ENCODE peak calls at places on chromosome 20, in ten cellular contexts. One of them, this sample, is unnamed.

GRCh38 chr20:20321917-20322316 is 46.0 kb upstream of the INSM1 start:
- DNase-seq in CD8-positive, alpha-beta T cell: no peak
- DNase-seq in IMR-90: no peak
- DNase-seq in fibroblast of lung: no peak
- DNase-seq in right lobe of liver: no peak
- DNase-seq in heart right ventricle: no peak
- DNase-seq in tibial artery: no peak
- DNase-seq in aorta: no peak
- DNase-seq in A673: no peak
- DNase-seq in heart left ventricle: no peak
- DNase-seq in this sample: no peak

GRCh38 chr20:18388860-18389259 is 78.0 kb downstream of the DZANK1 start:
- DNase-seq in right lobe of liver: no peak
- DNase-seq in tibial artery: no peak
- DNase-seq in IMR-90: peak
- DNase-seq in heart right ventricle: no peak
- DNase-seq in CD8-positive, alpha-beta T cell: no peak
- DNase-seq in fibroblast of lung: peak
- DNase-seq in A673: no peak
- DNase-seq in heart left ventricle: no peak
- DNase-seq in aorta: no peak
- DNase-seq in this sample: no peak

GRCh38 chr20:62795023-62795761 is 1.1 kb upstream of the MRGBP start:
- DNase-seq in fibroblast of lung: peak
- DNase-seq in heart left ventricle: peak
- DNase-seq in A673: peak
- DNase-seq in tibial artery: peak
- DNase-seq in heart right ventricle: no peak
- DNase-seq in aorta: peak
- DNase-seq in right lobe of liver: no peak
- DNase-seq in IMR-90: peak
- DNase-seq in CD8-positive, alpha-beta T cell: peak
- DNase-seq in this sample: no peak

GRCh38 chr20:45104786-45105185 is 3.9 kb upstream of the KCNS1 start:
- DNase-seq in A673: peak
- DNase-seq in right lobe of liver: no peak
- DNase-seq in aorta: no peak
- DNase-seq in fibroblast of lung: peak
- DNase-seq in CD8-positive, alpha-beta T cell: no peak
- DNase-seq in IMR-90: peak
- DNase-seq in heart right ventricle: no peak
- DNase-seq in heart left ventricle: no peak
- DNase-seq in tibial artery: no peak
- DNase-seq in this sample: no peak

GRCh38 chr20:39547546-39548410 is 585.6 kb downstream of the DHX35 start:
- DNase-seq in heart right ventricle: no peak
- DNase-seq in IMR-90: no peak
- DNase-seq in CD8-positive, alpha-beta T cell: no peak
- DNase-seq in fibroblast of lung: no peak
- DNase-seq in aorta: no peak
- DNase-seq in right lobe of liver: no peak
- DNase-seq in heart left ventricle: no peak
- DNase-seq in tibial artery: no peak
- DNase-seq in A673: no peak
- DNase-seq in this sample: no peak

GRCh38 chr20:48295445-48295903 is 510.2 kb upstream of the SULF2 start:
- DNase-seq in A673: peak
- DNase-seq in IMR-90: peak
- DNase-seq in tibial artery: no peak
- DNase-seq in heart left ventricle: peak
- DNase-seq in right lobe of liver: no peak
- DNase-seq in aorta: no peak
- DNase-seq in fibroblast of lung: peak
- DNase-seq in heart right ventricle: peak
- DNase-seq in CD8-positive, alpha-beta T cell: no peak
- DNase-seq in this sample: peak

GRCh38 chr20:46683939-46684750 is 5.1 kb downstream of the TP53RK start:
- DNase-seq in A673: peak
- DNase-seq in IMR-90: peak
- DNase-seq in aorta: peak
- DNase-seq in heart left ventricle: peak
- DNase-seq in right lobe of liver: no peak
- DNase-seq in CD8-positive, alpha-beta T cell: no peak
- DNase-seq in fibroblast of lung: peak
- DNase-seq in tibial artery: peak
- DNase-seq in heart right ventricle: peak
- DNase-seq in this sample: no peak

GRCh38 chr20:36585410-36586125 is 12.2 kb downstream of the TGIF2 start:
- DNase-seq in heart left ventricle: no peak
- DNase-seq in CD8-positive, alpha-beta T cell: no peak
- DNase-seq in aorta: no peak
- DNase-seq in fibroblast of lung: peak
- DNase-seq in A673: peak
- DNase-seq in right lobe of liver: no peak
- DNase-seq in heart right ventricle: no peak
- DNase-seq in tibial artery: no peak
- DNase-seq in IMR-90: peak
- DNase-seq in this sample: no peak

GRCh38 chr20:17818187-17818586 is 118.4 kb downstream of the BANF2 start:
- DNase-seq in heart right ventricle: no peak
- DNase-seq in right lobe of liver: no peak
- DNase-seq in IMR-90: no peak
- DNase-seq in A673: no peak
- DNase-seq in tibial artery: no peak
- DNase-seq in heart left ventricle: no peak
- DNase-seq in fibroblast of lung: no peak
- DNase-seq in CD8-positive, alpha-beta T cell: no peak
- DNase-seq in aorta: no peak
- DNase-seq in this sample: no peak

GRCh38 chr20:47347661-47348462 is 8.6 kb downstream of the ZMYND8 start:
- DNase-seq in IMR-90: no peak
- DNase-seq in A673: no peak
- DNase-seq in CD8-positive, alpha-beta T cell: no peak
- DNase-seq in right lobe of liver: no peak
- DNase-seq in fibroblast of lung: no peak
- DNase-seq in aorta: no peak
- DNase-seq in heart left ventricle: no peak
- DNase-seq in tibial artery: no peak
- DNase-seq in heart right ventricle: no peak
- DNase-seq in this sample: no peak

GRCh38 chr20:64077876-64078551 is 1.3 kb downstream of the RGS19 start:
- DNase-seq in aorta: no peak
- DNase-seq in heart left ventricle: no peak
- DNase-seq in CD8-positive, alpha-beta T cell: peak
- DNase-seq in heart right ventricle: no peak
- DNase-seq in A673: no peak
- DNase-seq in IMR-90: no peak
- DNase-seq in right lobe of liver: no peak
- DNase-seq in tibial artery: no peak
- DNase-seq in fibroblast of lung: no peak
- DNase-seq in this sample: no peak

GRCh38 chr20:17369506-17369905 is 142.7 kb downstream of the PCSK2 start:
- DNase-seq in A673: no peak
- DNase-seq in aorta: no peak
- DNase-seq in heart right ventricle: no peak
- DNase-seq in tibial artery: no peak
- DNase-seq in IMR-90: no peak
- DNase-seq in fibroblast of lung: no peak
- DNase-seq in CD8-positive, alpha-beta T cell: no peak
- DNase-seq in heart left ventricle: no peak
- DNase-seq in right lobe of liver: no peak
- DNase-seq in this sample: no peak

GRCh38 chr20:15702161-15702560 is 871.1 kb downstream of the KIF16B start:
- DNase-seq in aorta: no peak
- DNase-seq in IMR-90: peak
- DNase-seq in heart right ventricle: no peak
- DNase-seq in heart left ventricle: no peak
- DNase-seq in A673: no peak
- DNase-seq in CD8-positive, alpha-beta T cell: no peak
- DNase-seq in right lobe of liver: no peak
- DNase-seq in fibroblast of lung: peak
- DNase-seq in tibial artery: no peak
- DNase-seq in this sample: no peak

GRCh38 chr20:63830821-63831593 is at the start of gene ZBTB46:
- DNase-seq in fibroblast of lung: peak
- DNase-seq in heart right ventricle: peak
- DNase-seq in heart left ventricle: peak
- DNase-seq in aorta: no peak
- DNase-seq in IMR-90: peak
- DNase-seq in CD8-positive, alpha-beta T cell: no peak
- DNase-seq in right lobe of liver: peak
- DNase-seq in A673: peak
- DNase-seq in tibial artery: no peak
- DNase-seq in this sample: no peak

GRCh38 chr20:62025832-62026563 is 39.7 kb downstream of the TAF4 start:
- DNase-seq in CD8-positive, alpha-beta T cell: peak
- DNase-seq in aorta: no peak
- DNase-seq in tibial artery: no peak
- DNase-seq in A673: peak
- DNase-seq in heart right ventricle: peak
- DNase-seq in fibroblast of lung: peak
- DNase-seq in right lobe of liver: no peak
- DNase-seq in IMR-90: peak
- DNase-seq in heart left ventricle: peak
- DNase-seq in this sample: no peak

GRCh38 chr20:17995967-17996819 is 27.4 kb downstream of the MGME1 start:
- DNase-seq in IMR-90: peak
- DNase-seq in fibroblast of lung: peak
- DNase-seq in tibial artery: no peak
- DNase-seq in right lobe of liver: no peak
- DNase-seq in CD8-positive, alpha-beta T cell: peak
- DNase-seq in aorta: no peak
- DNase-seq in A673: peak
- DNase-seq in heart right ventricle: peak
- DNase-seq in heart left ventricle: peak
- DNase-seq in this sample: no peak

DNA sequence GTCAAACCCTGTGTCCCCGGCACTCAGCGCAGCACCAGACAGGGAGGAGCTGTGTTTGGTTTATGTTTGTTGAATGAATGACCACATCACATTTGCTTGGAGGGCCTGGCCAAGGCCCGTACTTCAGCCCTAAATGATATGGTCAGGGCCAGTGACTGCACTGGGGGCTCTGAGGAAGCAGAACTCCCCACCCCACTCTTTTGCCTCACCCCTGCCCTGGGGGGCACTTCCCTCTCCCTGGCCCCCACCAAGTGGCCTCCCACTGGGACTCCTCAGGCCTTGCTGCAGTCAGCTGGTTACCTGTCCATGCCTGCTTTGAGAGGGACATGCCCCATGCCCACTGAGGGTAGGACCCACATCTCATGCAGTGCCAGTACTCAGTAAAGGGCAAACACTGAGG is 2.9 kb downstream of the ADISSP start:
- DNase-seq in IMR-90: no peak
- DNase-seq in tibial artery: no peak
- DNase-seq in CD8-positive, alpha-beta T cell: no peak
- DNase-seq in A673: no peak
- DNase-seq in fibroblast of lung: no peak
- DNase-seq in heart right ventricle: no peak
- DNase-seq in aorta: no peak
- DNase-seq in heart left ventricle: no peak
- DNase-seq in right lobe of liver: peak
- DNase-seq in this sample: no peak
- H3K4me3 ChIP-seq in IMR-90: no peak
- H3K4me3 ChIP-seq in tibial artery: no peak
- H3K4me3 ChIP-seq in CD8-positive, alpha-beta T cell: no peak
- H3K4me3 ChIP-seq in A673: no peak
- H3K4me3 ChIP-seq in fibroblast of lung: no peak
- H3K4me3 ChIP-seq in heart right ventricle: no peak
- H3K4me3 ChIP-seq in aorta: no peak
- H3K4me3 ChIP-seq in heart left ventricle: no peak
- H3K4me3 ChIP-seq in right lobe of liver: no peak
- H3K4me3 ChIP-seq in this sample: no peak

GRCh38 chr20:34578040-34578439 is 19.5 kb downstream of the MAP1LC3A start:
- DNase-seq in aorta: no peak
- DNase-seq in tibial artery: no peak
- DNase-seq in heart left ventricle: no peak
- DNase-seq in fibroblast of lung: no peak
- DNase-seq in heart right ventricle: no peak
- DNase-seq in IMR-90: peak
- DNase-seq in CD8-positive, alpha-beta T cell: no peak
- DNase-seq in A673: no peak
- DNase-seq in right lobe of liver: no peak
- DNase-seq in this sample: no peak
- H3K27ac ChIP-seq in aorta: no peak
- H3K27ac ChIP-seq in tibial artery: no peak
- H3K27ac ChIP-seq in heart left ventricle: peak
- H3K27ac ChIP-seq in fibroblast of lung: no peak
- H3K27ac ChIP-seq in heart right ventricle: peak
- H3K27ac ChIP-seq in IMR-90: no peak
- H3K27ac ChIP-seq in CD8-positive, alpha-beta T cell: no peak
- H3K27ac ChIP-seq in A673: no peak
- H3K27ac ChIP-seq in right lobe of liver: no peak
- H3K27ac ChIP-seq in this sample: no peak

GRCh38 chr20:32188376-32189122 is 19.0 kb downstream of the PLAGL2 start:
- DNase-seq in heart left ventricle: no peak
- DNase-seq in aorta: no peak
- DNase-seq in IMR-90: no peak
- DNase-seq in tibial artery: no peak
- DNase-seq in right lobe of liver: peak
- DNase-seq in heart right ventricle: no peak
- DNase-seq in CD8-positive, alpha-beta T cell: no peak
- DNase-seq in fibroblast of lung: no peak
- DNase-seq in A673: no peak
- DNase-seq in this sample: no peak
- H3K4me3 ChIP-seq in heart left ventricle: peak
- H3K4me3 ChIP-seq in aorta: no peak
- H3K4me3 ChIP-seq in IMR-90: no peak
- H3K4me3 ChIP-seq in tibial artery: no peak
- H3K4me3 ChIP-seq in right lobe of liver: no peak
- H3K4me3 ChIP-seq in heart right ventricle: peak
- H3K4me3 ChIP-seq in CD8-positive, alpha-beta T cell: peak
- H3K4me3 ChIP-seq in fibroblast of lung: no peak
- H3K4me3 ChIP-seq in A673: peak
- H3K4me3 ChIP-seq in this sample: no peak

DNA sequence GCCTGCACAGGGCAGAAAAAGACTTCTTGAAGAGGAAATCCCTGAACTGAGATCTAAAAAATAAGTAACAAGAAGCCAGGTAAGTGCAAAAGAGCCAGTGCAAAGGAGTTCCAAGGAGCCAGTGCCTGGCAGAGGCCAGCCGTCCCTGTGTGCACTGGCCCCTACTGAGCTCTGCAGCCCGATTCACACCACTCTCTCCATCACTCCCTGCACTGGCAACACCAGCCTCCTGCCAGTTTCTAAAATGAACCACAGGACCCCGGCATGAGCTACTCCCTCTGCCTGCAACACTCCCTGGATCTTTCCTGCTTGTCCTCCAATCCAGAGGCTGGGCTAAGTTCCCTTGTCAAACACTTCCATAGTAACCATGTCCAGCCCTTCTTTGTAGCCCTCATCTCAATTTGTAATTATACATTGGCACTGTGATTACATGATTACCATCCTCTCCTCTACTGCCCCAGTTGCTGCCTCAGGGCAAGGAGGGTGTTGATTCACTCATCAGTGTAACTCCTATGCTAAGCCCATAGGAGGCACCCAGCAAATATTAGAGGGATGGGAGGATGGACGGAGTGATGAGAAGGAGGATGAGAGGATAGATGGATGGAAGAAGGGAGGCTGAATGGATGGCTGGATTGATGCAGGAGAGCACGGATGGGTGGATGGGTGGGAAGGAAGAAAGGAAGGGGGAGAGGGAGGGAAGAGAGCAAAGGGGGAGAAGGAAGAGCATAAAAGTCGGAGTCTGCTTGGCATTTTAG is 49.3 kb downstream of the SIRPA start:
- DNase-seq in fibroblast of lung: no peak
- DNase-seq in tibial artery: no peak
- DNase-seq in aorta: no peak
- DNase-seq in right lobe of liver: peak
- DNase-seq in heart right ventricle: no peak
- DNase-seq in IMR-90: no peak
- DNase-seq in CD8-positive, alpha-beta T cell: no peak
- DNase-seq in heart left ventricle: no peak
- DNase-seq in A673: no peak
- DNase-seq in this sample: no peak
- H3K27ac ChIP-seq in fibroblast of lung: no peak
- H3K27ac ChIP-seq in tibial artery: no peak
- H3K27ac ChIP-seq in aorta: no peak
- H3K27ac ChIP-seq in right lobe of liver: peak
- H3K27ac ChIP-seq in heart right ventricle: no peak
- H3K27ac ChIP-seq in IMR-90: no peak
- H3K27ac ChIP-seq in CD8-positive, alpha-beta T cell: no peak
- H3K27ac ChIP-seq in heart left ventricle: no peak
- H3K27ac ChIP-seq in A673: no peak
- H3K27ac ChIP-seq in this sample: no peak